ENCODE peak calls at places on chromosome 5, in seven cellular contexts. A is spleen, W is NCI-H69, H is fibroblast of gingiva, Z is midbrain, V is activated T-helper 1 cell treated with Interleukin-2 at 50 U/mL for 16 hours, D is body of pancreas. E is an unnamed sample.

GRCh38 chr5:145237843-145238242 is 597.3 kb downstream of the PRELID2 start:
- DNase-seq in Z (peak; percentile 31), H (no peak), D (peak; percentile 79), W (peak; percentile 95), A (no peak), V (no peak), E (peak; percentile 22)

GRCh38 chr5:89117131-89117644 is 234.2 kb upstream of the MEF2C start:
- DNase-seq in D (peak; percentile 6), H (no peak), Z (no peak), A (no peak), V (no peak), W (no peak), E (peak; percentile 57)

GRCh38 chr5:42361321-42361688 is 61.9 kb upstream of the GHR start:
- DNase-seq in H (no peak), A (no peak), V (no peak), D (no peak), W (no peak), Z (no peak), E (no peak)

GRCh38 chr5:88875609-88876234 is 7.3 kb downstream of the MEF2C start:
- DNase-seq in A (no peak), V (no peak), H (no peak), W (peak; percentile 16), D (no peak), Z (peak; percentile 13), E (no peak)

GRCh38 chr5:34762321-34762871 is 76.6 kb upstream of the TTC23L start:
- DNase-seq in V (no peak), Z (no peak), A (no peak), W (peak; percentile 46), H (peak; percentile 99), D (peak; percentile 10), E (no peak)

GRCh38 chr5:51187953-51188591 is 195.2 kb upstream of the ISL1 start:
- DNase-seq in W (peak; percentile 99), A (no peak), V (no peak), H (no peak), D (no peak), Z (no peak), E (no peak)

GRCh38 chr5:175718401-175719108 is 60.7 kb downstream of the HRH2 start:
- DNase-seq in D (peak; percentile 77), H (no peak), V (peak; percentile 26), A (no peak), Z (peak; percentile 3), W (peak; percentile 55), E (peak; percentile 59)

GRCh38 chr5:157215143-157215825 is 34.6 kb downstream of the ITK start:
- DNase-seq in W (no peak), H (no peak), D (no peak), Z (no peak), V (no peak), A (no peak), E (no peak)

GRCh38 chr5:133977161-133977787 is 8.8 kb upstream of the C5orf15 start:
- DNase-seq in V (no peak), D (no peak), A (no peak), Z (no peak), W (peak; percentile 45), H (no peak), E (no peak)

GRCh38 chr5:78930742-78931141 is 54.4 kb downstream of the ARSB start:
- DNase-seq in D (no peak), H (peak; percentile 3), Z (peak; percentile 21), V (no peak), A (no peak), W (no peak), E (no peak)

GRCh38 chr5:179142434-179143198 is 82.4 kb downstream of the ZNF354C start:
- DNase-seq in V (no peak), W (no peak), A (no peak), Z (no peak), H (peak; percentile 24), D (no peak), E (no peak)

GRCh38 chr5:159240301-159240870 is 22.7 kb upstream of the UBLCP1 start:
- DNase-seq in H (no peak), V (no peak), Z (no peak), W (no peak), D (no peak), A (no peak), E (no peak)

GRCh38 chr5:73764586-73764985 is 138.6 kb downstream of the ARHGEF28 start:
- DNase-seq in A (no peak), Z (no peak), W (no peak), H (peak; percentile 65), D (no peak), V (no peak), E (no peak)

E was measured in transverse colon.